ENCODE peak calls at places on chromosomes 12 and 14, in five cellular contexts. One of them, this sample, is unnamed.

GRCh38 chr14:104442611-104443390 is 136.8 kb upstream of the C14orf180 start:
- DNase-seq in AG04450: no peak
- DNase-seq in left colon: no peak
- DNase-seq in GM23338: no peak
- DNase-seq in stromal cell of bone marrow: no peak
- DNase-seq in this sample: no peak

GRCh38 chr12:129607756-129608155 is 296.1 kb downstream of the TMEM132D start:
- DNase-seq in AG04450: no peak
- DNase-seq in GM23338: no peak
- DNase-seq in left colon: no peak
- DNase-seq in stromal cell of bone marrow: no peak
- DNase-seq in this sample: no peak

GRCh38 chr12:91381309-91381804 is 198.7 kb upstream of the DCN start:
- DNase-seq in left colon: no peak
- DNase-seq in GM23338: peak
- DNase-seq in AG04450: peak
- DNase-seq in stromal cell of bone marrow: peak
- DNase-seq in this sample: no peak

GRCh38 chr12:77940011-77940423 is 109.3 kb downstream of the NAV3 start:
- DNase-seq in stromal cell of bone marrow: peak
- DNase-seq in left colon: no peak
- DNase-seq in GM23338: no peak
- DNase-seq in AG04450: peak
- DNase-seq in this sample: no peak

GRCh38 chr14:71855399-71856036 is 76.7 kb upstream of the RGS6 start:
- DNase-seq in AG04450: peak
- DNase-seq in stromal cell of bone marrow: peak
- DNase-seq in left colon: peak
- DNase-seq in GM23338: peak
- DNase-seq in this sample: peak

GRCh38 chr12:1501695-1502440 is 92.5 kb downstream of the FBXL14 start:
- DNase-seq in left colon: no peak
- DNase-seq in GM23338: no peak
- DNase-seq in stromal cell of bone marrow: no peak
- DNase-seq in AG04450: no peak
- DNase-seq in this sample: no peak

GRCh38 chr12:46404225-46404631 is 31.7 kb upstream of the SLC38A2 start:
- DNase-seq in GM23338: no peak
- DNase-seq in stromal cell of bone marrow: peak
- DNase-seq in AG04450: no peak
- DNase-seq in left colon: no peak
- DNase-seq in this sample: no peak

GRCh38 chr12:1173806-1174617 is 183.0 kb downstream of the ERC1 start:
- DNase-seq in AG04450: no peak
- DNase-seq in stromal cell of bone marrow: no peak
- DNase-seq in left colon: no peak
- DNase-seq in GM23338: no peak
- DNase-seq in this sample: no peak

GRCh38 chr14:94110552-94111181 is at the start of gene IFI27:
- DNase-seq in stromal cell of bone marrow: peak
- DNase-seq in GM23338: no peak
- DNase-seq in AG04450: no peak
- DNase-seq in left colon: peak
- DNase-seq in this sample: no peak

GRCh38 chr12:123958462-123958861 is 14.2 kb downstream of the CCDC92 start:
- DNase-seq in left colon: no peak
- DNase-seq in AG04450: no peak
- DNase-seq in stromal cell of bone marrow: no peak
- DNase-seq in GM23338: no peak
- DNase-seq in this sample: no peak

GRCh38 chr14:61219256-61219655 is 61.9 kb downstream of the TMEM30B start:
- DNase-seq in GM23338: no peak
- DNase-seq in stromal cell of bone marrow: no peak
- DNase-seq in AG04450: no peak
- DNase-seq in left colon: no peak
- DNase-seq in this sample: no peak

GRCh38 chr12:94867066-94867855 is 136.2 kb downstream of the NDUFA12 start:
- DNase-seq in stromal cell of bone marrow: peak
- DNase-seq in left colon: no peak
- DNase-seq in AG04450: no peak
- DNase-seq in GM23338: no peak
- DNase-seq in this sample: no peak

GRCh38 chr12:90921536-90921935 is 33.4 kb downstream of the CCER1 start:
- DNase-seq in stromal cell of bone marrow: no peak
- DNase-seq in AG04450: no peak
- DNase-seq in left colon: no peak
- DNase-seq in GM23338: no peak
- DNase-seq in this sample: no peak

GRCh38 chr12:39461059-39461458 is 18.1 kb upstream of the KIF21A start:
- DNase-seq in GM23338: no peak
- DNase-seq in left colon: no peak
- DNase-seq in stromal cell of bone marrow: no peak
- DNase-seq in AG04450: no peak
- DNase-seq in this sample: no peak

GRCh38 chr12:132592261-132592970 is 18.0 kb downstream of the LRCOL1 start:
- DNase-seq in left colon: no peak
- DNase-seq in GM23338: no peak
- DNase-seq in stromal cell of bone marrow: no peak
- DNase-seq in AG04450: no peak
- DNase-seq in this sample: no peak

GRCh38 chr12:120290541-120291312 is 976 bp downstream of the RNU4-2 start:
- DNase-seq in AG04450: no peak
- DNase-seq in left colon: peak
- DNase-seq in stromal cell of bone marrow: no peak
- DNase-seq in GM23338: peak
- DNase-seq in this sample: peak

This sample was measured in pancreas.